ENCODE peak calls at places on chromosomes 6 and 20, in ten cellular contexts. B is lower lobe of right lung, X is stomach, U is foreskin fibroblast, D is H9, C is WTC11, G is nephron progenitor cell, V is transverse colon, A is activated B cell treated with CpG ODN at 0.5 μM for 24 hours, J is astrocyte of the cerebellum. N is an unnamed sample.

GRCh38 chr20:56443654-56444540 is 24.5 kb upstream of the RTF2 start:
- DNase-seq in D (no peak), J (no peak), U (no peak), X (no peak), C (no peak), V (no peak), B (no peak), G (no peak), A (no peak), N (no peak)

GRCh38 chr6:40473026-40473425 is 114.1 kb downstream of the LRFN2 start:
- DNase-seq in C (no peak), D (no peak), X (no peak), B (no peak), V (no peak), U (no peak), J (no peak), G (no peak), A (no peak), N (no peak)

GRCh38 chr20:17653835-17654648 is 28.0 kb downstream of the RRBP1 start:
- DNase-seq in D (no peak), V (no peak), A (no peak), C (no peak), B (no peak), U (no peak), X (no peak), G (no peak), J (no peak), N (no peak)

GRCh38 chr6:56193846-56194245 is 53.5 kb downstream of the COL21A1 start:
- DNase-seq in X (no peak), J (no peak), U (peak), D (no peak), B (no peak), G (no peak), A (no peak), V (no peak), C (no peak), N (no peak)

GRCh38 chr6:30942338-30943060 is 1.7 kb downstream of the MUCL3 start:
- DNase-seq in D (peak), C (peak), G (peak), V (peak), J (peak), B (peak), U (peak), A (no peak), X (peak), N (peak)

GRCh38 chr6:170147832-170148708 is 142.8 kb downstream of the DLL1 start:
- DNase-seq in D (peak), V (peak), B (peak), G (peak), J (no peak), X (no peak), U (no peak), C (peak), A (no peak), N (no peak)

GRCh38 chr6:5766260-5766659 is 240.5 kb downstream of the NRN1 start:
- DNase-seq in A (no peak), X (no peak), B (no peak), G (no peak), J (no peak), D (peak), V (no peak), C (no peak), U (no peak), N (no peak)

GRCh38 chr20:2305946-2306345 is 10.1 kb downstream of the TGM3 start:
- DNase-seq in V (peak), A (no peak), G (no peak), D (no peak), C (no peak), X (no peak), J (no peak), U (no peak), B (no peak), N (no peak)

GRCh38 chr6:16038938-16039337 is 89.9 kb upstream of the MYLIP start:
- DNase-seq in U (no peak), G (no peak), B (no peak), V (no peak), J (no peak), A (no peak), D (no peak), X (no peak), C (no peak), N (no peak)

GRCh38 chr6:47348316-47348863 is 38.7 kb upstream of the TNFRSF21 start:
- DNase-seq in D (no peak), A (no peak), V (peak), C (no peak), X (peak), J (no peak), B (no peak), G (no peak), U (no peak), N (no peak)

GRCh38 chr20:17495826-17496225 is 35.4 kb downstream of the BFSP1 start:
- DNase-seq in B (no peak), J (no peak), C (no peak), X (no peak), U (no peak), D (no peak), A (no peak), V (no peak), G (no peak), N (no peak)

GRCh38 chr6:129641344-129641743 is 68.6 kb downstream of the ARHGAP18 start:
- DNase-seq in D (no peak), J (no peak), V (no peak), B (no peak), U (peak), A (no peak), G (no peak), X (no peak), C (no peak), N (no peak)

GRCh38 chr6:105886066-105886811 is 199.9 kb upstream of the PRDM1 start:
- DNase-seq in V (no peak), J (no peak), D (no peak), X (no peak), C (no peak), B (no peak), G (no peak), U (no peak), A (no peak), N (peak)

GRCh38 chr20:36745234-36745926 is 510 bp downstream of the NDRG3 start:
- DNase-seq in U (no peak), G (no peak), C (no peak), V (peak), X (peak), D (no peak), B (peak), J (no peak), A (no peak), N (peak)

GRCh38 chr6:145887969-145888368 is 73.4 kb upstream of the FBXO30 start:
- DNase-seq in B (no peak), D (no peak), V (no peak), J (no peak), U (no peak), X (no peak), A (no peak), G (no peak), C (no peak), N (no peak)

GRCh38 chr6:64217721-64218603 is 582.4 kb downstream of the PHF3 start:
- DNase-seq in D (no peak), V (no peak), U (no peak), A (no peak), X (no peak), C (no peak), G (no peak), J (peak), B (no peak), N (no peak)

GRCh38 chr6:106063448-106063850 is 22.7 kb upstream of the PRDM1 start:
- DNase-seq in J (no peak), V (no peak), B (no peak), G (no peak), C (no peak), X (no peak), U (peak), A (no peak), D (no peak), N (no peak)

GRCh38 chr6:96197241-96197640 is 181.5 kb downstream of the FUT9 start:
- DNase-seq in D (no peak), B (no peak), X (no peak), A (no peak), J (no peak), U (no peak), C (no peak), G (no peak), V (no peak), N (no peak)

GRCh38 chr20:62646851-62647520 is 4.7 kb downstream of the SLCO4A1 start:
- DNase-seq in V (peak), C (no peak), U (no peak), G (no peak), J (no peak), B (no peak), D (no peak), X (peak), A (no peak), N (peak)

GRCh38 chr20:57393321-57394086 is 2.3 kb downstream of the RBM38 start:
- DNase-seq in A (no peak), B (peak), D (no peak), J (no peak), U (no peak), C (no peak), V (no peak), G (no peak), X (no peak), N (peak)

GRCh38 chr6:29685718-29686326 is 4.9 kb upstream of the ZFP57 start:
- DNase-seq in D (peak), J (no peak), C (peak), X (no peak), A (no peak), B (no peak), G (peak), U (no peak), V (no peak), N (no peak)
- TF ChIP-seq CTCF in D (peak), J (no peak), C (no peak), X (no peak), A (no peak), B (no peak), G (no peak), U (no peak), V (no peak), N (no peak)

GRCh38 chr20:40811660-40812414 is 122.8 kb upstream of the MAFB start:
- DNase-seq in C (no peak), X (no peak), B (no peak), V (no peak), G (no peak), A (no peak), J (no peak), U (no peak), D (peak), N (no peak)
- TF ChIP-seq CTCF in C (no peak), X (no peak), B (no peak), V (no peak), G (peak), A (no peak), J (no peak), U (no peak), D (peak), N (no peak)

GRCh38 chr20:23201658-23202057 is 115.5 kb upstream of the CD93 start:
- DNase-seq in V (no peak), C (no peak), B (no peak), D (no peak), G (no peak), A (no peak), X (no peak), U (no peak), J (no peak), N (no peak)

GRCh38 chr20:23199356-23199755 is 113.2 kb upstream of the CD93 start:
- DNase-seq in U (no peak), G (no peak), A (no peak), V (no peak), C (no peak), B (no peak), J (no peak), D (no peak), X (no peak), N (no peak)

GRCh38 chr20:23200413-23200812 is 114.3 kb upstream of the CD93 start:
- DNase-seq in U (no peak), J (no peak), X (no peak), B (no peak), V (no peak), C (no peak), G (no peak), D (no peak), A (no peak), N (no peak)

GRCh38 chr20:23198815-23199214 is 112.7 kb upstream of the CD93 start:
- DNase-seq in G (no peak), B (no peak), J (no peak), D (no peak), V (no peak), X (no peak), C (no peak), U (no peak), A (no peak), N (no peak)

GRCh38 chr20:23200914-23201313 is 114.8 kb upstream of the CD93 start:
- DNase-seq in G (peak), J (no peak), C (peak), A (no peak), D (peak), V (peak), U (no peak), X (peak), B (peak), N (peak)
- TF ChIP-seq CTCF in G (peak), J (peak), C (peak), A (no peak), D (peak), V (peak), U (peak), X (no peak), B (peak), N (peak)

DNA sequence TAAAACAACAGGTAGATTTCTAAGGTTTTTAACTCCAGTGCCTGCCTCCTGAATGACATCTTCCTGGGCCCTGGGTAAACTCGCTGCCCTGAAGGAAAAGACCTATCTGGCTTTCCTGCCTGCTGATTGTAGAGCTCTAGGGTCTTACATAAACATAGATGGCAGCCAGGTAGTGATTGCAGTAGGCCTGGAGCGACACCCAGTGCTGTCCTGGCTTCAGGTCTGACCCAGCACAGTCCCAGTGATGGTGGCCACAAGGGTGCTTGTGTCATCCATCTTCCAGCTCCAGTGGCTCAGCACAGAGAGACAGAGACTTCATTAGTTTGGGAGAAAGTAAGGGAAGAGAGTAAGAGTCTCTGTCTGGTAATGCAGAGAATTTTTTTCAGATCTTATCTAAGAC is 542.9 kb upstream of the IMPG1 start:
- DNase-seq in G (no peak), B (no peak), V (no peak), C (no peak), A (no peak), D (no peak), U (no peak), J (no peak), X (no peak), N (no peak)
- TF ChIP-seq CTCF in G (no peak), B (no peak), V (no peak), C (no peak), A (no peak), D (no peak), U (no peak), J (no peak), X (no peak), N (no peak)

GRCh38 chr20:59955131-59955796 is 3.0 kb upstream of the CDH26 start:
- DNase-seq in J (no peak), D (no peak), X (no peak), V (no peak), U (peak), C (no peak), B (no peak), G (no peak), A (no peak), N (no peak)
- TF ChIP-seq CTCF in J (peak), D (peak), X (no peak), V (no peak), U (peak), C (no peak), B (peak), G (peak), A (no peak), N (peak)